ENCODE peak calls at places on chromosomes 12 and 14, in five cellular contexts. U is SK-N-DZ, H is upper lobe of left lung, Y is nephron progenitor cell, J is ovary. L is an unnamed sample.

GRCh38 chr12:9334026-9334692 is 126.0 kb upstream of the PZP start:
- DNase-seq in Y (no peak), U (no peak), J (no peak), H (no peak), L (no peak)

GRCh38 chr14:49966304-49966809 is 73.5 kb downstream of the ARF6 start:
- DNase-seq in U (no peak), Y (peak; percentile 12), H (peak; percentile 56), J (no peak), L (no peak)

GRCh38 chr12:130706885-130707570 is 9.1 kb downstream of the RIMBP2 start:
- DNase-seq in Y (no peak), U (no peak), H (no peak), J (no peak), L (no peak)

GRCh38 chr12:52815161-52815560 is 1.2 kb upstream of the KRT4 start:
- DNase-seq in U (no peak), J (no peak), Y (no peak), H (no peak), L (no peak)

GRCh38 chr14:22084393-22085281 is 411.0 kb upstream of the OR4E1 start:
- DNase-seq in J (no peak), H (no peak), U (peak; percentile 34), Y (peak; percentile 13), L (no peak)

GRCh38 chr12:65125247-65125646 is 4.1 kb upstream of the WIF1 start:
- DNase-seq in H (no peak), J (no peak), Y (no peak), U (no peak), L (no peak)

GRCh38 chr12:12784911-12785814 is at the start of gene APOLD1:
- DNase-seq in J (no peak), Y (no peak), U (no peak), H (no peak), L (no peak)

GRCh38 chr14:34865889-34866574 is 9.1 kb downstream of the BAZ1A start:
- DNase-seq in U (no peak), J (no peak), H (no peak), Y (no peak), L (no peak)

GRCh38 chr14:76953196-76953945 is 75.1 kb downstream of the IRF2BPL start:
- DNase-seq in Y (no peak), U (no peak), H (peak; percentile 87), J (peak; percentile 77), L (no peak)

GRCh38 chr14:54329082-54329695 is 67.6 kb upstream of the CDKN3 start:
- DNase-seq in H (peak; percentile 30), J (peak; percentile 23), U (peak; percentile 61), Y (peak; percentile 68), L (no peak)

GRCh38 chr14:28754209-28754985 is 12.2 kb upstream of the FOXG1 start:
- DNase-seq in U (peak; percentile 38), J (no peak), H (no peak), Y (peak; percentile 51), L (no peak)

GRCh38 chr14:65170768-65171251 is 68.5 kb upstream of the MAX start:
- DNase-seq in J (peak; percentile 13), U (peak; percentile 52), Y (peak; percentile 58), H (no peak), L (no peak)

GRCh38 chr14:82313889-82314288 is 780.2 kb upstream of the SEL1L start:
- DNase-seq in H (no peak), J (no peak), U (no peak), Y (no peak), L (no peak)

GRCh38 chr14:68688872-68689371 is 103.9 kb downstream of the ZFP36L1 start:
- DNase-seq in J (peak; percentile 67), Y (peak; percentile 45), H (no peak), U (peak; percentile 47), L (no peak)

GRCh38 chr12:6764011-6764828 is 1.9 kb upstream of the PTMS start:
- DNase-seq in U (peak; percentile 100), H (peak; percentile 96), J (peak; percentile 97), Y (peak; percentile 94), L (peak; percentile 39)

GRCh38 chr12:103956515-103957027 is 9.1 kb upstream of the TDG start:
- DNase-seq in J (no peak), U (no peak), H (peak; percentile 38), Y (no peak), L (no peak)

GRCh38 chr14:100536721-100537700 is 50.2 kb downstream of the BEGAIN start:
- DNase-seq in U (no peak), J (no peak), Y (peak; percentile 11), H (no peak), L (no peak)

GRCh38 chr12:27866382-27867101 is 86.5 kb upstream of the MANSC4 start:
- DNase-seq in U (peak; percentile 57), Y (no peak), H (no peak), J (no peak), L (no peak)

GRCh38 chr12:31715283-31715825 is 13.5 kb downstream of the AMN1 start:
- DNase-seq in H (no peak), Y (no peak), J (no peak), U (no peak), L (no peak)

GRCh38 chr12:83802011-83802410 is 1110.6 kb downstream of the SLC6A15 start:
- DNase-seq in H (no peak), Y (no peak), J (no peak), U (no peak), L (no peak)

GRCh38 chr12:120944645-120945217 is 33.6 kb upstream of the HNF1A start:
- DNase-seq in U (peak; percentile 40), H (peak; percentile 51), J (no peak), Y (peak; percentile 71), L (no peak)

GRCh38 chr12:47729233-47729632 is 3.9 kb upstream of the ENDOU start:
- DNase-seq in U (no peak), J (no peak), Y (no peak), H (no peak), L (no peak)

GRCh38 chr14:101399737-101400517 is 161.4 kb upstream of the DIO3 start:
- DNase-seq in H (no peak), Y (no peak), J (no peak), U (no peak), L (no peak)

L was measured in epithelial cell of prostate.